ENCODE peak calls at places on chromosome 11, in four cellular contexts. M is amygdala; E is activated CD4-positive, CD25-positive, alpha-beta regulatory T cell; O is T-helper 2 cell. F is an unnamed sample.

GRCh38 chr11:2794947-2795346 is 90.6 kb downstream of the CDKN1C start:
- DNase-seq in O (no peak), M (no peak), E (no peak), F (no peak)

GRCh38 chr11:34305780-34306179 is 52.0 kb downstream of the ABTB2 start:
- DNase-seq in O (no peak), E (no peak), M (no peak), F (no peak)

GRCh38 chr11:3913921-3914320 is 58.5 kb downstream of the STIM1 start:
- DNase-seq in O (no peak), M (no peak), E (no peak), F (no peak)

GRCh38 chr11:134719397-134719796 is 307.4 kb upstream of the B3GAT1 start:
- DNase-seq in O (no peak), M (no peak), E (no peak), F (no peak)

GRCh38 chr11:61963282-61964057 is 4.0 kb downstream of the FTH1 start:
- DNase-seq in M (peak; percentile 28), O (no peak), E (no peak), F (no peak)

GRCh38 chr11:20337526-20338154 is 25.9 kb upstream of the HTATIP2 start:
- DNase-seq in O (no peak), E (no peak), M (peak; percentile 28), F (peak; percentile 23)

GRCh38 chr11:5666396-5666780 is 18.5 kb downstream of the TRIM5 start:
- DNase-seq in O (no peak), M (no peak), E (no peak), F (no peak)

GRCh38 chr11:126468102-126468521 is 112.6 kb downstream of the ST3GAL4 start:
- DNase-seq in O (no peak), M (no peak), E (no peak), F (no peak)

GRCh38 chr11:68002943-68003845 is 703 bp downstream of the UNC93B1 start:
- DNase-seq in E (peak; percentile 46), M (no peak), O (peak; percentile 21), F (no peak)

GRCh38 chr11:106854429-106854828 is 163.8 kb downstream of the GUCY1A2 start:
- DNase-seq in E (no peak), M (no peak), O (no peak), F (no peak)

GRCh38 chr11:123543796-123544195 is 110.6 kb downstream of the SCN3B start:
- DNase-seq in O (no peak), E (no peak), M (no peak), F (peak; percentile 24)

F was measured in NCI-H460.